ENCODE peak calls at places on chromosomes 12 and 14, in five cellular contexts. One of them, this sample, is unnamed.

GRCh38 chr14:55847766-55848165 is 267.8 kb downstream of the KTN1 start:
- DNase-seq in Calu3: no peak
- DNase-seq in IMR-90: peak; percentile 72
- DNase-seq in endodermal cell: no peak
- DNase-seq in pancreas: no peak
- DNase-seq in this sample: no peak

GRCh38 chr12:122060069-122060468 is 18.5 kb upstream of the MLXIP start:
- DNase-seq in IMR-90: no peak
- DNase-seq in Calu3: no peak
- DNase-seq in endodermal cell: no peak
- DNase-seq in pancreas: no peak
- DNase-seq in this sample: no peak

GRCh38 chr12:120381752-120382419 is 12.9 kb upstream of the MSI1 start:
- DNase-seq in IMR-90: peak; percentile 77
- DNase-seq in pancreas: no peak
- DNase-seq in endodermal cell: no peak
- DNase-seq in Calu3: no peak
- DNase-seq in this sample: no peak

GRCh38 chr14:88551094-88551870 is 3.5 kb downstream of the PTPN21 start:
- DNase-seq in Calu3: peak; percentile 88
- DNase-seq in endodermal cell: peak; percentile 94
- DNase-seq in IMR-90: peak; percentile 82
- DNase-seq in pancreas: peak; percentile 83
- DNase-seq in this sample: peak; percentile 91

GRCh38 chr14:37167151-37168047 is 5.0 kb downstream of the SLC25A21 start:
- DNase-seq in pancreas: no peak
- DNase-seq in Calu3: no peak
- DNase-seq in endodermal cell: peak; percentile 72
- DNase-seq in IMR-90: no peak
- DNase-seq in this sample: no peak

GRCh38 chr14:101400815-101401214 is 160.5 kb upstream of the DIO3 start:
- DNase-seq in endodermal cell: no peak
- DNase-seq in IMR-90: peak; percentile 30
- DNase-seq in Calu3: no peak
- DNase-seq in pancreas: no peak
- DNase-seq in this sample: no peak

GRCh38 chr12:122842505-122843405 is 7.5 kb downstream of the HIP1R start:
- DNase-seq in pancreas: no peak
- DNase-seq in endodermal cell: peak; percentile 61
- DNase-seq in Calu3: no peak
- DNase-seq in IMR-90: no peak
- DNase-seq in this sample: peak; percentile 84

GRCh38 chr12:25682421-25682820 is 129.3 kb upstream of the LMNTD1 start:
- DNase-seq in IMR-90: peak; percentile 23
- DNase-seq in Calu3: no peak
- DNase-seq in endodermal cell: no peak
- DNase-seq in pancreas: no peak
- DNase-seq in this sample: no peak

GRCh38 chr14:28294834-28295440 is 471.6 kb upstream of the FOXG1 start:
- DNase-seq in endodermal cell: peak; percentile 61
- DNase-seq in pancreas: no peak
- DNase-seq in IMR-90: no peak
- DNase-seq in Calu3: peak; percentile 6
- DNase-seq in this sample: no peak

GRCh38 chr12:546920-547845 is 87.4 kb downstream of the B4GALNT3 start:
- DNase-seq in endodermal cell: peak; percentile 92
- DNase-seq in IMR-90: peak; percentile 26
- DNase-seq in pancreas: peak; percentile 78
- DNase-seq in Calu3: peak; percentile 81
- DNase-seq in this sample: peak; percentile 91

GRCh38 chr14:55351111-55351510 is 60.5 kb downstream of the ATG14 start:
- DNase-seq in Calu3: no peak
- DNase-seq in endodermal cell: peak; percentile 16
- DNase-seq in IMR-90: no peak
- DNase-seq in pancreas: no peak
- DNase-seq in this sample: peak; percentile 65

GRCh38 chr14:68466491-68466977 is 326.3 kb downstream of the ZFP36L1 start:
- DNase-seq in endodermal cell: no peak
- DNase-seq in Calu3: peak; percentile 33
- DNase-seq in pancreas: no peak
- DNase-seq in IMR-90: peak; percentile 92
- DNase-seq in this sample: no peak

DNA sequence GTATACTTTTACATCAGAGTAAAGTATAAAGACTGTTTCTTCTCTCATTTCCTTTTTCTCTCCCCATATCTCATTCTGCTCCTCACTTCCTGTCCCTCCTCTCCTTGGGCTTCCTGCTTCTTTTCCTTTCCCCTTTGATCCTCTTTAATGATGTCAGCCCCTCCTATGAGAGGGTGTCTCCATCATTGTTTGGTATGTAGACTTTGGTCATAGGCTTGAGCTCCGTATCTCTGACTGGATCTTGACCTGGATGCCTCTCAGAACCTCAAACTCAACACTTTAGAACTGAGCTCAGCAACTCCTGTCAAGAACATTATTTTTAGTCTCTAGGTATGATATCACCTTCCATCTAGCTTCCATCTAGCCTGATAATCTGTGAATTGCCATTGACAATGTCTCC is 50.3 kb downstream of the AKAP6 start:
- DNase-seq in pancreas: no peak
- DNase-seq in endodermal cell: no peak
- DNase-seq in IMR-90: no peak
- DNase-seq in Calu3: no peak
- DNase-seq in this sample: no peak
- TF ChIP-seq CTCF in pancreas: no peak
- TF ChIP-seq CTCF in endodermal cell: no peak
- TF ChIP-seq CTCF in IMR-90: no peak
- TF ChIP-seq CTCF in Calu3: no peak
- TF ChIP-seq CTCF in this sample: no peak

DNA sequence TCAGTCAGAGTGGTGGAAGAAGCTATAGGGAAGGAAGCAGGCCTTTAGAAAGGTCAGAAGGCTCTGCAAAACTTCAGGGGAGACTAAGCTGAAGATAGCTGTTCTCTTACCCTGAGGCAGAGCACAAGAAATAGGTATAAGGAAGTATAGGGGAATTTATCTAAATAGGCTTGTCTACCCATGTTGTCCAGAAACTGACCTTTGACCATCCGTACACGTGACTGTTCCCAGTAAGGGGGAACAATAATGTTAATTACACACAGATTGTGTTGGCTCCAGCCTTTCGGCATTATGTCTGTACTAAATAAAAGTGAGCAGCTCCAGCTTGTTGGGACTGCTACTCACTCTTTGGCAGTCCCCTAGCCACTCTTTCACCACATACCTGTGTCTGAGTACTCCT is 59.0 kb downstream of the SLCO1B1 start:
- DNase-seq in Calu3: no peak
- DNase-seq in endodermal cell: no peak
- DNase-seq in pancreas: no peak
- DNase-seq in IMR-90: no peak
- DNase-seq in this sample: no peak
- TF ChIP-seq CTCF in Calu3: no peak
- TF ChIP-seq CTCF in endodermal cell: no peak
- TF ChIP-seq CTCF in pancreas: no peak
- TF ChIP-seq CTCF in IMR-90: no peak
- TF ChIP-seq CTCF in this sample: no peak

GRCh38 chr12:47407730-47408129 is 298.1 kb downstream of the RPAP3 start:
- DNase-seq in endodermal cell: no peak
- DNase-seq in pancreas: no peak
- DNase-seq in Calu3: no peak
- DNase-seq in IMR-90: no peak
- DNase-seq in this sample: no peak

GRCh38 chr12:47410862-47411261 is 295.0 kb downstream of the RPAP3 start:
- DNase-seq in endodermal cell: no peak
- DNase-seq in pancreas: no peak
- DNase-seq in Calu3: no peak
- DNase-seq in IMR-90: no peak
- DNase-seq in this sample: no peak

GRCh38 chr12:47410383-47410782 is 295.4 kb downstream of the RPAP3 start:
- DNase-seq in IMR-90: no peak
- DNase-seq in pancreas: no peak
- DNase-seq in Calu3: no peak
- DNase-seq in endodermal cell: no peak
- DNase-seq in this sample: no peak

GRCh38 chr12:47409310-47409709 is 296.5 kb downstream of the RPAP3 start:
- DNase-seq in endodermal cell: no peak
- DNase-seq in pancreas: no peak
- DNase-seq in IMR-90: no peak
- DNase-seq in Calu3: no peak
- DNase-seq in this sample: no peak

GRCh38 chr12:47408171-47408871 is 297.5 kb downstream of the RPAP3 start:
- DNase-seq in pancreas: peak; percentile 35
- DNase-seq in Calu3: peak; percentile 44
- DNase-seq in IMR-90: no peak
- DNase-seq in endodermal cell: peak; percentile 83
- DNase-seq in this sample: no peak
- TF ChIP-seq CTCF in pancreas: no peak
- TF ChIP-seq CTCF in Calu3: no peak
- TF ChIP-seq CTCF in IMR-90: peak; percentile 12
- TF ChIP-seq CTCF in endodermal cell: peak; percentile 79
- TF ChIP-seq CTCF in this sample: peak; percentile 23

GRCh38 chr12:2796187-2796663 is 1.5 kb downstream of the FKBP4 start:
- DNase-seq in pancreas: no peak
- DNase-seq in endodermal cell: no peak
- DNase-seq in IMR-90: no peak
- DNase-seq in Calu3: no peak
- DNase-seq in this sample: no peak

GRCh38 chr12:2800046-2800570 is 5.3 kb downstream of the FKBP4 start:
- DNase-seq in endodermal cell: no peak
- DNase-seq in pancreas: no peak
- DNase-seq in Calu3: no peak
- DNase-seq in IMR-90: no peak
- DNase-seq in this sample: no peak

GRCh38 chr12:2795291-2796186 is 769 bp downstream of the FKBP4 start:
- DNase-seq in IMR-90: peak; percentile 41
- DNase-seq in pancreas: peak; percentile 67
- DNase-seq in Calu3: peak; percentile 83
- DNase-seq in endodermal cell: peak; percentile 86
- DNase-seq in this sample: peak; percentile 89

GRCh38 chr12:2794736-2795289 is at the start of gene FKBP4:
- DNase-seq in Calu3: peak; percentile 89
- DNase-seq in endodermal cell: peak; percentile 97
- DNase-seq in IMR-90: peak; percentile 73
- DNase-seq in pancreas: peak; percentile 90
- DNase-seq in this sample: peak; percentile 93

GRCh38 chr12:2797721-2798418 is 3.1 kb downstream of the FKBP4 start:
- DNase-seq in endodermal cell: no peak
- DNase-seq in IMR-90: no peak
- DNase-seq in Calu3: no peak
- DNase-seq in pancreas: peak; percentile 60
- DNase-seq in this sample: no peak
- TF ChIP-seq CTCF in endodermal cell: peak; percentile 69
- TF ChIP-seq CTCF in IMR-90: peak; percentile 14
- TF ChIP-seq CTCF in Calu3: no peak
- TF ChIP-seq CTCF in pancreas: no peak
- TF ChIP-seq CTCF in this sample: peak; percentile 20

GRCh38 chr12:62254967-62255366 is 5.2 kb upstream of the USP15 start:
- DNase-seq in endodermal cell: no peak
- DNase-seq in IMR-90: no peak
- DNase-seq in pancreas: no peak
- DNase-seq in Calu3: no peak
- DNase-seq in this sample: no peak

GRCh38 chr12:62259311-62259992 is 752 bp upstream of the USP15 start:
- DNase-seq in Calu3: no peak
- DNase-seq in endodermal cell: no peak
- DNase-seq in IMR-90: no peak
- DNase-seq in pancreas: peak; percentile 27
- DNase-seq in this sample: no peak

GRCh38 chr12:62258231-62258630 is 2.0 kb upstream of the USP15 start:
- DNase-seq in pancreas: no peak
- DNase-seq in IMR-90: no peak
- DNase-seq in Calu3: no peak
- DNase-seq in endodermal cell: no peak
- DNase-seq in this sample: no peak

GRCh38 chr12:62259993-62260732 is at the start of gene USP15:
- DNase-seq in Calu3: peak; percentile 99
- DNase-seq in pancreas: peak; percentile 97
- DNase-seq in IMR-90: peak; percentile 97
- DNase-seq in endodermal cell: peak; percentile 100
- DNase-seq in this sample: peak; percentile 99

DNA sequence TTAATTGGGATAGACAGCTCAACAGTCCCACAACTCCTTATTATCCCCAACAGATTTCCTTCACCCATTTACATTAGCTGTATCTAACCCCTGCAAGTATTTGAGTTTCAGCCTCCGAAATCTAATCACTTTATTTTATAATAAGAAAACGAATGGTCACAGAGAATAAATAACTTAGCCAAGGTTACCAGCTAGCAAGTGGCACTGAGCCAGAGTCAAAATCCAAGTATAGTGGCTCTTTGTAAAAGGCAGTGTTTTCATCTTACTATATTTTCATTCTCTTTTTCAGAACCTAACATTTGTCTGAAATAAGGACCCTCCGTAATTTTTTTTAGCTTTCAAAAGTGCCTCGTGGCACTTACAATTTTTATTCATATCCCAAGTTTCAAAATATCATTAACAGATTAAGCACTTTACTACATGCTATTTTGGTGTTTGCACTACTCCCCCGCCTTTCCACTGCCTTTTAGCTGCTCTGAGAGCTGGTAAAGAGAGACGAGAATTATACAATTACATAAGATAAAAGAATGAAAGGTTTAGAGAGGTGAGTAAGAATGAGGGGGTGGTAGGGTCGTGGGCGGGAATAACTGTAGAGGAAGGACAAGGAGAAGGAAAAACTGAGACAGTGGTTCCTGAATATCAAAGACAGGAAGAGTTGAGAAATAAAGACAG is 3.7 kb upstream of the USP15 start:
- DNase-seq in Calu3: no peak
- DNase-seq in IMR-90: peak; percentile 36
- DNase-seq in endodermal cell: no peak
- DNase-seq in pancreas: peak; percentile 23
- DNase-seq in this sample: no peak
- TF ChIP-seq CTCF in Calu3: no peak
- TF ChIP-seq CTCF in IMR-90: no peak
- TF ChIP-seq CTCF in endodermal cell: no peak
- TF ChIP-seq CTCF in pancreas: no peak
- TF ChIP-seq CTCF in this sample: no peak

GRCh38 chr12:67269632-67270578 is 747 bp downstream of the CAND1 start:
- DNase-seq in IMR-90: no peak
- DNase-seq in Calu3: peak; percentile 45
- DNase-seq in pancreas: peak; percentile 52
- DNase-seq in endodermal cell: peak; percentile 94
- DNase-seq in this sample: no peak
- TF ChIP-seq CTCF in IMR-90: no peak
- TF ChIP-seq CTCF in Calu3: no peak
- TF ChIP-seq CTCF in pancreas: no peak
- TF ChIP-seq CTCF in endodermal cell: peak; percentile 38
- TF ChIP-seq CTCF in this sample: peak; percentile 4